ENCODE peak calls at places on chromosome 16, in seven cellular contexts. V is right atrium auricular region, M is transverse colon, B is HAP-1, S is left ventricle myocardium inferior, N is PC-3, F is mammary epithelial cell. K is an unnamed sample.

GRCh38 chr16:78364501-78364900 is 265.0 kb downstream of the WWOX start:
- DNase-seq in B (no peak), S (no peak), N (no peak), V (no peak), M (no peak), F (no peak), K (no peak)

GRCh38 chr16:75462804-75463203 is 1.7 kb downstream of the TMEM170A start:
- DNase-seq in B (no peak), V (no peak), M (no peak), F (no peak), S (no peak), N (no peak), K (peak; percentile 50)

GRCh38 chr16:19810817-19811731 is 73.6 kb downstream of the GPRC5B start:
- DNase-seq in B (no peak), N (peak; percentile 82), V (no peak), S (no peak), M (no peak), F (peak; percentile 73), K (no peak)

GRCh38 chr16:14286381-14287230 is 215.5 kb downstream of the MRTFB start:
- DNase-seq in B (no peak), N (no peak), S (no peak), F (no peak), V (no peak), M (peak; percentile 22), K (no peak)

GRCh38 chr16:84844561-84845495 is 25.0 kb downstream of the CRISPLD2 start:
- DNase-seq in S (no peak), N (no peak), V (no peak), F (no peak), M (no peak), B (no peak), K (no peak)

GRCh38 chr16:10923650-10924214 is 18.5 kb downstream of the DEXI start:
- DNase-seq in V (peak; percentile 84), M (peak; percentile 48), N (no peak), F (no peak), B (no peak), S (peak; percentile 83), K (no peak)

GRCh38 chr16:57341441-57342303 is 16.9 kb upstream of the CCL22 start:
- DNase-seq in S (no peak), N (peak; percentile 99), B (no peak), F (peak; percentile 100), V (no peak), M (peak; percentile 73), K (no peak)

GRCh38 chr16:3032624-3033023 is 4.1 kb downstream of the BICDL2 start:
- DNase-seq in N (no peak), S (no peak), F (no peak), B (no peak), M (no peak), V (no peak), K (no peak)

GRCh38 chr16:50502616-50503000 is 45.6 kb upstream of the NKD1 start:
- DNase-seq in N (no peak), B (no peak), V (peak; percentile 50), S (no peak), F (no peak), M (no peak), K (no peak)

GRCh38 chr16:49324703-49325102 is 43.1 kb upstream of the CBLN1 start:
- DNase-seq in N (no peak), M (no peak), B (no peak), V (no peak), S (no peak), F (no peak), K (no peak)

GRCh38 chr16:29824589-29825144 is 4.4 kb downstream of the MVP start:
- DNase-seq in V (no peak), B (no peak), N (peak; percentile 65), F (peak; percentile 48), M (no peak), S (no peak), K (no peak)

GRCh38 chr16:2591476-2592240 is 53.8 kb downstream of the PDPK1 start:
- DNase-seq in M (no peak), S (no peak), F (no peak), V (no peak), B (no peak), N (no peak), K (no peak)

GRCh38 chr16:88710556-88710955 is 4.3 kb downstream of the CTU2 start:
- DNase-seq in S (no peak), F (no peak), M (no peak), B (no peak), V (no peak), N (no peak), K (no peak)
- H3K36me3 ChIP-seq in S (peaks cover 24% of the 10 kb centered on the region), F (peaks cover 3% of the 10 kb centered on the region), M (no peaks in the 10 kb centered on the region), B (peaks cover 27% of the 10 kb centered on the region), V (peaks cover 22% of the 10 kb centered on the region), N (no peaks in the 10 kb centered on the region), K (no peaks in the 10 kb centered on the region)

DNA sequence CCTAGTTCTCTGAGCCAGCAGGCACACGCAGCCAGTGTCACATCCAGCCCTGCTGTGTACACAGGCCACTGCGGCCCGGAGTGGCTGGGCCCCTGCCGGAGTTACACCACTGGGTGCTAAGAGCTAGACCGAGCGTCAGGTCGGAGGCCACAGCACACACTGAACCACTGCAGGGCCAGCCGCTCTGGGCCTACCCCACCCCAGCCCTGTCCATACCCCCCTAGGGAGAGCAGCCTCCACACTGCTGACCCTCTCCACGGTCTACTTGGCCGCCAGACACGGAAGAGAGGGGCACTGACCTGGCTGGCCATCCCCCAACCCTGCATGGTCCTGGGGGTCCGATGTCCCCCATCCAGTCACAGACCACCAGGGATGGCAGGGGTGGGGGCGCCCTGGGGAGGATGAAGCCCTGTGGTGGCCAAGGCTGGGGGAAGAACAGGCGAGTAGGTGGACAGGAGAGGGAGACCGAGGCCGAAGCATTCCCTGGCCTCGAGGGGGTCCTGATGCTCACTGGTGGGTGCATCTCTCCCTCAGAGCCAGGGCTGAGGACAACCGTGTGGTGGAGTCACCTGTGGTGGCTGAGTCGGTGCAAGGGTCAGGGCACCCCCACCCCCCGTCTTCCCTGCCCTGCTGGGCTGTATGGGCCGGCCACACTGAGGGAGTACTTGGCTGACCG is 34.9 kb upstream of the ZC3H18 start:
- DNase-seq in N (no peak), M (no peak), S (no peak), F (no peak), B (no peak), V (no peak), K (no peak)
- H3K4me3 ChIP-seq in N (peak overlapping the region; percentile 69), M (peak overlapping the region; percentile 64), S (peak overlapping the region; percentile 78), F (peak overlapping the region; percentile 56), B (no peak overlapping the region), V (peak overlapping the region; percentile 43), K (peak overlapping the region; percentile 33)

GRCh38 chr16:4899474-4899846 is 37.5 kb downstream of the PPL start:
- DNase-seq in N (no peak), S (no peak), M (no peak), F (no peak), V (no peak), B (no peak), K (no peak)
- H3K36me3 ChIP-seq in N (no peaks in the 10 kb centered on the region), S (peaks cover 9% of the 10 kb centered on the region), M (no peaks in the 10 kb centered on the region), F (peaks cover 20% of the 10 kb centered on the region), V (no peaks in the 10 kb centered on the region), B (no peaks in the 10 kb centered on the region), K (no peaks in the 10 kb centered on the region)

GRCh38 chr16:12006637-12007036 is 30.1 kb downstream of the SNX29 start:
- DNase-seq in M (no peak), V (no peak), B (no peak), F (no peak), S (no peak), N (no peak), K (no peak)

GRCh38 chr16:12011565-12011964 is 35.0 kb downstream of the SNX29 start:
- DNase-seq in V (no peak), F (no peak), S (no peak), B (no peak), M (no peak), N (no peak), K (no peak)

GRCh38 chr16:12009462-12009861 is 32.9 kb downstream of the SNX29 start:
- DNase-seq in B (no peak), V (no peak), F (no peak), N (no peak), S (no peak), M (no peak), K (peak; percentile 41)

GRCh38 chr16:12009922-12010321 is 33.4 kb downstream of the SNX29 start:
- DNase-seq in V (no peak), F (no peak), N (no peak), M (no peak), B (no peak), S (no peak), K (no peak)

GRCh38 chr16:12010388-12011251 is 34.1 kb downstream of the SNX29 start:
- DNase-seq in N (no peak), V (no peak), M (no peak), F (no peak), S (no peak), B (no peak), K (no peak)
- H3K4me3 ChIP-seq in N (no peak overlapping the region), V (no peak overlapping the region), M (no peak overlapping the region), F (no peak overlapping the region), S (peak overlapping the region; percentile 1), B (no peak overlapping the region), K (no peak overlapping the region)

DNA sequence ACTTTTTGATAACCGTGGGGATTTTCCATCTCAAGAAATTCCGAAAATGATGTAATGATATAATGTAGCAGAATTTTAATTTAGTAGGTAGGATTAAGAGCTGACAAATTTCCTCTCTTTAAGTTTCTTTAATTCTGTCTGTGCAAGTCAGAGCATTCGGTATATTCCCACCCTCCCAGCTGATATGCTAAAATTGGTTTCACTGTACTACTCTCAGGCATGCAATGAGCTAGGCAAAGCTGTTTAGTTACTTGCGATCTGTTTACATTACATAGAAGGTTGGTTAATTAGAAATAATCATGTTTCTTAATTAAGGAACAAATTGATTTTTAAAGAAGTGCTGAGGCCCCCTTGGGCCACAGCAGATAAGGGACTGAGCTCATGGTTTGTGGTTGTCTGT is 432.8 kb upstream of the HSBP1 start:
- DNase-seq in M (no peak), V (no peak), S (no peak), F (no peak), B (no peak), N (no peak), K (no peak)
- H3K36me3 ChIP-seq in M (no peaks in the 10 kb centered on the region), V (no peaks in the 10 kb centered on the region), S (no peaks in the 10 kb centered on the region), F (no peaks in the 10 kb centered on the region), B (no peaks in the 10 kb centered on the region), N (no peaks in the 10 kb centered on the region), K (no peaks in the 10 kb centered on the region)

K was measured in naive thymus-derived CD4-positive, alpha-beta T cell.